ENCODE peak calls at places on chromosome 20, in five cellular contexts. D is WTC11, L is neural progenitor cell, S is ovary, Z is glutamatergic neuron. C is an unnamed sample.

GRCh38 chr20:13852321-13852720 is 67.5 kb downstream of the NDUFAF5 start:
- DNase-seq in D (no peak), L (no peak), S (no peak), Z (no peak), C (no peak)

GRCh38 chr20:46099491-46100287 is 9.9 kb upstream of the NCOA5 start:
- DNase-seq in D (peak), L (peak), S (no peak), Z (no peak), C (no peak)

GRCh38 chr20:4987130-4987529 is 14.2 kb downstream of the SLC23A2 start:
- DNase-seq in D (no peak), L (no peak), S (no peak), Z (no peak), C (no peak)

GRCh38 chr20:18465536-18466200 is 1.2 kb downstream of the DZANK1 start:
- DNase-seq in D (no peak), L (no peak), S (no peak), Z (no peak), C (no peak)

GRCh38 chr20:21521596-21522478 is 8.0 kb upstream of the NKX2-2 start:
- DNase-seq in D (peak), L (peak), S (no peak), Z (peak), C (no peak)

GRCh38 chr20:10352934-10353866 is 80.8 kb downstream of the MKKS start:
- DNase-seq in D (no peak), L (peak), S (no peak), Z (no peak), C (no peak)

GRCh38 chr20:6583134-6583738 is 184.2 kb upstream of the BMP2 start:
- DNase-seq in D (peak), L (peak), S (no peak), Z (peak), C (peak)

GRCh38 chr20:58402305-58402704 is 13.3 kb downstream of the VAPB start:
- DNase-seq in D (no peak), L (no peak), S (no peak), Z (no peak), C (no peak)

GRCh38 chr20:61712632-61713031 is 353.0 kb downstream of the TAF4 start:
- DNase-seq in D (no peak), L (no peak), S (no peak), Z (no peak), C (no peak)

GRCh38 chr20:58331961-58332551 is 22.5 kb downstream of the RAB22A start:
- DNase-seq in D (no peak), L (no peak), S (no peak), Z (no peak), C (no peak)

GRCh38 chr20:64049060-64049886 is at the start of gene SOX18:
- DNase-seq in D (peak), L (peak), S (no peak), Z (peak), C (no peak)

GRCh38 chr20:52682271-52682670 is 289.9 kb upstream of the TSHZ2 start:
- DNase-seq in D (no peak), L (no peak), S (no peak), Z (no peak), C (no peak)

GRCh38 chr20:9792674-9793073 is 46.2 kb downstream of the PAK5 start:
- DNase-seq in D (no peak), L (no peak), S (no peak), Z (no peak), C (no peak)

GRCh38 chr20:63234693-63235398 is 859 bp upstream of the BIRC7 start:
- DNase-seq in D (peak), L (peak), S (no peak), Z (peak), C (no peak)

GRCh38 chr20:33933469-33933909 is 60.2 kb upstream of the RALY start:
- DNase-seq in D (peak), L (peak), S (peak), Z (peak), C (peak)

GRCh38 chr20:58778774-58779173 is 71.9 kb downstream of the GNAS-AS1 start:
- DNase-seq in D (no peak), L (no peak), S (no peak), Z (no peak), C (no peak)

GRCh38 chr20:21214431-21214830 is 88.5 kb downstream of the KIZ start:
- DNase-seq in D (no peak), L (peak), S (no peak), Z (no peak), C (no peak)

GRCh38 chr20:40797425-40797824 is 108.4 kb upstream of the MAFB start:
- DNase-seq in D (no peak), L (peak), S (no peak), Z (no peak), C (peak)

GRCh38 chr20:35284267-35284991 is at the start of gene EIF6:
- DNase-seq in D (peak), L (peak), S (peak), Z (peak), C (peak)

GRCh38 chr20:21505810-21506530 is 7.9 kb downstream of the NKX2-2 start:
- DNase-seq in D (peak), L (peak), S (peak), Z (peak), C (peak)

GRCh38 chr20:37976862-37977261 is 56.4 kb downstream of the TTI1 start:
- DNase-seq in D (no peak), L (peak), S (no peak), Z (no peak), C (no peak)

GRCh38 chr20:38833857-38834164 is 28.3 kb downstream of the PPP1R16B start:
- DNase-seq in D (no peak), L (no peak), S (no peak), Z (no peak), C (no peak)

GRCh38 chr20:43205699-43206098 is 16.0 kb upstream of the PTPRT start:
- DNase-seq in D (no peak), L (no peak), S (no peak), Z (no peak), C (no peak)
- TF ChIP-seq CTCF in D (peak), L (peak), S (no peak), Z (peak), C (no peak)

DNA sequence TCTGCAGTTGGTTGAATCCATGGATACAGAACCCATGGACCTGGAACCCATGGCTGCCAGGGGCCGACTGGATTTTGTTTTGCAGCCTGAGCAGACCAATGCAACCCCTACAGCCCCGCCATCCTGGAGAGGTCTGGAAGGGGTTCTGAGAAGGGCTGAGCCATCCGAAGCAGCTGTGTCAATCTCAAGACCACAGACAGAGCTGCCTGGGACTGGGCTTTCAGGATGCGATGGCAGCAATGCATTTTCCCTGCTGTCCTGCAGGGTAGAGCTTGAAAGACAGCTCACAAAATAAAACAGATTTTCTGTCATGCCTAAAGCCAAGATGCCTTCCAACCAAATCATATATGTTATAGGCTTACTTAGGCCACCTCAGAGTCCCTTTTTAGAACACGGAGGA is 125.8 kb upstream of the NXT1 start:
- DNase-seq in D (no peak), L (no peak), S (no peak), Z (no peak), C (no peak)
- TF ChIP-seq CTCF in D (no peak), L (no peak), S (no peak), Z (no peak), C (no peak)

GRCh38 chr20:50506270-50506579 is 4.0 kb upstream of the PTPN1 start:
- DNase-seq in D (peak), L (no peak), S (no peak), Z (no peak), C (no peak)

GRCh38 chr20:50509923-50510705 is at the start of gene PTPN1:
- DNase-seq in D (peak), L (peak), S (peak), Z (peak), C (peak)

GRCh38 chr20:50501970-50502745 is 8.0 kb upstream of the PTPN1 start:
- DNase-seq in D (no peak), L (no peak), S (peak), Z (no peak), C (peak)

GRCh38 chr20:50508171-50508761 is 1.9 kb upstream of the PTPN1 start:
- DNase-seq in D (no peak), L (peak), S (no peak), Z (no peak), C (no peak)

GRCh38 chr20:50504231-50504823 is 5.9 kb upstream of the PTPN1 start:
- DNase-seq in D (no peak), L (no peak), S (no peak), Z (no peak), C (no peak)
- TF ChIP-seq CTCF in D (no peak), L (peak), S (no peak), Z (no peak), C (peak)

DNA sequence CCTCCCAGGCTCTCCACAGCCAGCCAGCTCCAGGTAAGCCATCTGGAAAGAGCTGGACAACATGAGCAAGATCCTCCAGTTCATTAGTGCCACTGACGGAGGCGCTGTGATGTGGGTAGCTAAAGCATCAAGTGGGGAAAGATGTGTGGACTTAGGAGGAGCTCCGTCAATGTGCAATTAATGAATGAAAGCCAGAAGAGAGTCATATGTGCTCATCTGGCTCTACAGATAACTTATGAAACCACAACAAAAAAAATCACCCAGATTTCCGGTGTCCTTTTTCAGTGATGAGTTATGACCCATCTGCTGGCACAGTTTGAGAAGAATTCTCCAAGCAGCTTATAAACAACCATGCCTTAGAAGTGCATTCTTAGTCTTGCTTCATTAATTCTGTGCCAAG is 311.7 kb upstream of the PLCB4 start:
- DNase-seq in D (no peak), L (no peak), S (no peak), Z (no peak), C (no peak)
- TF ChIP-seq CTCF in D (no peak), L (no peak), S (no peak), Z (no peak), C (no peak)

GRCh38 chr20:42483694-42484303 is 705.9 kb downstream of the PTPRT start:
- DNase-seq in D (peak), L (peak), S (no peak), Z (peak), C (no peak)
- TF ChIP-seq CTCF in D (peak), L (peak), S (no peak), Z (peak), C (no peak)